ENCODE peak calls at places on chromosomes 7 and 10, in ten cellular contexts. One of them, this sample, is unnamed.

GRCh38 chr7:4854916-4855315 is 6.9 kb downstream of the PAPOLB start:
- DNase-seq in mammary epithelial cell: no peak
- DNase-seq in upper lobe of right lung: no peak
- DNase-seq in pancreas: no peak
- DNase-seq in transverse colon: no peak
- DNase-seq in kidney: no peak
- DNase-seq in breast epithelium: no peak
- DNase-seq in thoracic aorta: no peak
- DNase-seq in upper lobe of left lung: no peak
- DNase-seq in left ventricle myocardium inferior: no peak
- DNase-seq in this sample: no peak

GRCh38 chr7:131328387-131329175 is 905 bp downstream of the MKLN1 start:
- DNase-seq in pancreas: no peak
- DNase-seq in upper lobe of right lung: no peak
- DNase-seq in kidney: no peak
- DNase-seq in breast epithelium: no peak
- DNase-seq in mammary epithelial cell: peak; percentile 26
- DNase-seq in upper lobe of left lung: no peak
- DNase-seq in thoracic aorta: no peak
- DNase-seq in left ventricle myocardium inferior: no peak
- DNase-seq in transverse colon: no peak
- DNase-seq in this sample: no peak

GRCh38 chr10:43667317-43667731 is 18.6 kb upstream of the ZNF32 start:
- DNase-seq in upper lobe of right lung: no peak
- DNase-seq in thoracic aorta: no peak
- DNase-seq in mammary epithelial cell: no peak
- DNase-seq in upper lobe of left lung: no peak
- DNase-seq in kidney: no peak
- DNase-seq in pancreas: no peak
- DNase-seq in transverse colon: no peak
- DNase-seq in breast epithelium: no peak
- DNase-seq in left ventricle myocardium inferior: no peak
- DNase-seq in this sample: no peak

GRCh38 chr10:21095073-21095472 is 198.0 kb upstream of the NEBL start:
- DNase-seq in transverse colon: no peak
- DNase-seq in kidney: no peak
- DNase-seq in mammary epithelial cell: no peak
- DNase-seq in breast epithelium: no peak
- DNase-seq in upper lobe of left lung: no peak
- DNase-seq in thoracic aorta: no peak
- DNase-seq in upper lobe of right lung: no peak
- DNase-seq in left ventricle myocardium inferior: no peak
- DNase-seq in pancreas: no peak
- DNase-seq in this sample: no peak

GRCh38 chr7:100080895-100081534 is 508 bp downstream of the ZNF3 start:
- DNase-seq in breast epithelium: no peak
- DNase-seq in thoracic aorta: no peak
- DNase-seq in mammary epithelial cell: no peak
- DNase-seq in transverse colon: no peak
- DNase-seq in upper lobe of left lung: no peak
- DNase-seq in pancreas: no peak
- DNase-seq in upper lobe of right lung: no peak
- DNase-seq in left ventricle myocardium inferior: no peak
- DNase-seq in kidney: no peak
- DNase-seq in this sample: no peak

GRCh38 chr10:18545626-18546025 is 105.8 kb downstream of the NSUN6 start:
- DNase-seq in breast epithelium: no peak
- DNase-seq in kidney: no peak
- DNase-seq in left ventricle myocardium inferior: no peak
- DNase-seq in thoracic aorta: no peak
- DNase-seq in upper lobe of right lung: no peak
- DNase-seq in transverse colon: no peak
- DNase-seq in pancreas: no peak
- DNase-seq in mammary epithelial cell: no peak
- DNase-seq in upper lobe of left lung: no peak
- DNase-seq in this sample: no peak

GRCh38 chr10:94212876-94213595 is 149.7 kb downstream of the NOC3L start:
- DNase-seq in pancreas: no peak
- DNase-seq in upper lobe of right lung: no peak
- DNase-seq in mammary epithelial cell: no peak
- DNase-seq in breast epithelium: no peak
- DNase-seq in thoracic aorta: no peak
- DNase-seq in transverse colon: peak; percentile 14
- DNase-seq in upper lobe of left lung: no peak
- DNase-seq in kidney: no peak
- DNase-seq in left ventricle myocardium inferior: no peak
- DNase-seq in this sample: peak; percentile 60

GRCh38 chr10:97534746-97535367 is 36.1 kb downstream of the UBTD1 start:
- DNase-seq in transverse colon: no peak
- DNase-seq in upper lobe of left lung: peak; percentile 36
- DNase-seq in breast epithelium: no peak
- DNase-seq in upper lobe of right lung: no peak
- DNase-seq in kidney: no peak
- DNase-seq in thoracic aorta: no peak
- DNase-seq in mammary epithelial cell: no peak
- DNase-seq in left ventricle myocardium inferior: no peak
- DNase-seq in pancreas: no peak
- DNase-seq in this sample: no peak

GRCh38 chr7:97732567-97733275 is 835 bp downstream of the TAC1 start:
- DNase-seq in left ventricle myocardium inferior: no peak
- DNase-seq in kidney: peak; percentile 65
- DNase-seq in thoracic aorta: no peak
- DNase-seq in mammary epithelial cell: no peak
- DNase-seq in pancreas: peak; percentile 41
- DNase-seq in upper lobe of left lung: no peak
- DNase-seq in upper lobe of right lung: no peak
- DNase-seq in breast epithelium: no peak
- DNase-seq in transverse colon: no peak
- DNase-seq in this sample: no peak

GRCh38 chr7:81159402-81159801 is 240.6 kb upstream of the SEMA3C start:
- DNase-seq in left ventricle myocardium inferior: no peak
- DNase-seq in upper lobe of right lung: no peak
- DNase-seq in kidney: no peak
- DNase-seq in transverse colon: no peak
- DNase-seq in breast epithelium: no peak
- DNase-seq in pancreas: no peak
- DNase-seq in upper lobe of left lung: no peak
- DNase-seq in thoracic aorta: no peak
- DNase-seq in mammary epithelial cell: peak; percentile 77
- DNase-seq in this sample: no peak

GRCh38 chr7:50205011-50205410 is 99.5 kb upstream of the IKZF1 start:
- DNase-seq in mammary epithelial cell: no peak
- DNase-seq in left ventricle myocardium inferior: no peak
- DNase-seq in kidney: no peak
- DNase-seq in thoracic aorta: no peak
- DNase-seq in pancreas: no peak
- DNase-seq in breast epithelium: no peak
- DNase-seq in transverse colon: no peak
- DNase-seq in upper lobe of left lung: no peak
- DNase-seq in upper lobe of right lung: no peak
- DNase-seq in this sample: no peak

GRCh38 chr10:75460059-75460458 is 28.6 kb downstream of the LRMDA start:
- DNase-seq in kidney: no peak
- DNase-seq in breast epithelium: no peak
- DNase-seq in upper lobe of right lung: no peak
- DNase-seq in mammary epithelial cell: no peak
- DNase-seq in transverse colon: no peak
- DNase-seq in pancreas: no peak
- DNase-seq in upper lobe of left lung: no peak
- DNase-seq in thoracic aorta: no peak
- DNase-seq in left ventricle myocardium inferior: no peak
- DNase-seq in this sample: no peak

GRCh38 chr7:151891182-151891581 is 14.3 kb upstream of the PRKAG2 start:
- DNase-seq in mammary epithelial cell: no peak
- DNase-seq in thoracic aorta: no peak
- DNase-seq in kidney: no peak
- DNase-seq in transverse colon: peak; percentile 41
- DNase-seq in left ventricle myocardium inferior: no peak
- DNase-seq in upper lobe of right lung: no peak
- DNase-seq in breast epithelium: no peak
- DNase-seq in pancreas: no peak
- DNase-seq in upper lobe of left lung: no peak
- DNase-seq in this sample: peak; percentile 13

DNA sequence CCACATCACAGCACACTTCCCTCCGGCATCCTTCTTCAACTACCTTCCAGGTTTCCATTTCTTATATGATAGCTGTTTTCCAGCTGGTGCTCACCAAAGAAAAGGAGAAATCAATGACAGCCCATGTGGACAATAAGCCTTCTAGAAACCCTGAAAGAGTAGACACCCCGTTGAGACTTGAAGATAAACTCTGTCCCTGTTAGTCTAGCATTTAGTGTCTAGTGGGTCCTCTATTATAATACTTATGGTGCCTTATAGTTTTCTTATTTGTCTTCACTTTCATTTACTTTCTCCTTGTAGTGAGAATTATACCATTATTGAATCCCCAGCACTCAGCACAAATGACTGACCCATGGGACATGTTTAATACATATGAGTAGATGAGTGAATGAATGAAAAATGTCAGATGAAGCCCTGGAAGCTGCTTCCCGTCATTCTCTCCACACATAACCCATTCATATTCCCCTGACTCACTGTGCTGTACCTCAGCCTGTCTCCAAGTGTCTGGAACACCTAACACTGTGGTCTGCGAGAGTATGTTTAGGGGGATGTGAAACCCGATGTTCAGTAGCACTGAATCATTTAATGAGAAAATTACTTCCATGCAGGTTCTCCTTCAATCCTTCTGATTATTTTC is 377.6 kb downstream of the GPR158 start:
- DNase-seq in pancreas: no peak
- DNase-seq in upper lobe of right lung: no peak
- DNase-seq in mammary epithelial cell: peak; percentile 35
- DNase-seq in left ventricle myocardium inferior: no peak
- DNase-seq in breast epithelium: no peak
- DNase-seq in transverse colon: no peak
- DNase-seq in kidney: no peak
- DNase-seq in thoracic aorta: no peak
- DNase-seq in upper lobe of left lung: no peak
- DNase-seq in this sample: no peak
- H3K4me3 ChIP-seq in pancreas: no peak overlapping the region
- H3K4me3 ChIP-seq in upper lobe of right lung: no peak overlapping the region
- H3K4me3 ChIP-seq in mammary epithelial cell: no peak overlapping the region
- H3K4me3 ChIP-seq in left ventricle myocardium inferior: no peak overlapping the region
- H3K4me3 ChIP-seq in breast epithelium: no peak overlapping the region
- H3K4me3 ChIP-seq in transverse colon: no peak overlapping the region
- H3K4me3 ChIP-seq in kidney: no peak overlapping the region
- H3K4me3 ChIP-seq in thoracic aorta: no peak overlapping the region
- H3K4me3 ChIP-seq in upper lobe of left lung: no peak overlapping the region
- H3K4me3 ChIP-seq in this sample: no peak overlapping the region

GRCh38 chr7:158746957-158747356 is 42.4 kb upstream of the NCAPG2 start:
- DNase-seq in mammary epithelial cell: no peak
- DNase-seq in transverse colon: no peak
- DNase-seq in pancreas: no peak
- DNase-seq in kidney: no peak
- DNase-seq in breast epithelium: no peak
- DNase-seq in upper lobe of left lung: no peak
- DNase-seq in upper lobe of right lung: no peak
- DNase-seq in thoracic aorta: no peak
- DNase-seq in left ventricle myocardium inferior: no peak
- DNase-seq in this sample: no peak
- H3K36me3 ChIP-seq in mammary epithelial cell: peaks cover 36% of the 10 kb centered on the region
- H3K36me3 ChIP-seq in transverse colon: peaks cover 1% of the 10 kb centered on the region
- H3K36me3 ChIP-seq in pancreas: peaks cover 29% of the 10 kb centered on the region
- H3K36me3 ChIP-seq in kidney: peaks cover 12% of the 10 kb centered on the region
- H3K36me3 ChIP-seq in breast epithelium: peaks cover 8% of the 10 kb centered on the region
- H3K36me3 ChIP-seq in upper lobe of left lung: peaks cover 89% of the 10 kb centered on the region
- H3K36me3 ChIP-seq in upper lobe of right lung: peaks cover 90% of the 10 kb centered on the region
- H3K36me3 ChIP-seq in thoracic aorta: peaks cover 64% of the 10 kb centered on the region
- H3K36me3 ChIP-seq in left ventricle myocardium inferior: peaks cover 59% of the 10 kb centered on the region
- H3K36me3 ChIP-seq in this sample: peaks cover 72% of the 10 kb centered on the region

GRCh38 chr7:46357851-46358250 is 436.8 kb upstream of the IGFBP3 start:
- DNase-seq in thoracic aorta: no peak
- DNase-seq in kidney: no peak
- DNase-seq in mammary epithelial cell: no peak
- DNase-seq in left ventricle myocardium inferior: no peak
- DNase-seq in transverse colon: no peak
- DNase-seq in pancreas: no peak
- DNase-seq in upper lobe of right lung: no peak
- DNase-seq in breast epithelium: no peak
- DNase-seq in upper lobe of left lung: no peak
- DNase-seq in this sample: no peak

GRCh38 chr7:46355331-46355730 is 434.3 kb upstream of the IGFBP3 start:
- DNase-seq in thoracic aorta: no peak
- DNase-seq in pancreas: no peak
- DNase-seq in left ventricle myocardium inferior: no peak
- DNase-seq in mammary epithelial cell: no peak
- DNase-seq in transverse colon: no peak
- DNase-seq in upper lobe of right lung: no peak
- DNase-seq in breast epithelium: no peak
- DNase-seq in kidney: no peak
- DNase-seq in upper lobe of left lung: no peak
- DNase-seq in this sample: no peak

GRCh38 chr7:46357290-46357689 is 436.2 kb upstream of the IGFBP3 start:
- DNase-seq in kidney: no peak
- DNase-seq in transverse colon: no peak
- DNase-seq in upper lobe of left lung: no peak
- DNase-seq in mammary epithelial cell: no peak
- DNase-seq in breast epithelium: no peak
- DNase-seq in pancreas: no peak
- DNase-seq in upper lobe of right lung: no peak
- DNase-seq in left ventricle myocardium inferior: no peak
- DNase-seq in thoracic aorta: no peak
- DNase-seq in this sample: no peak

GRCh38 chr7:46360255-46360654 is 439.2 kb upstream of the IGFBP3 start:
- DNase-seq in upper lobe of left lung: no peak
- DNase-seq in thoracic aorta: no peak
- DNase-seq in upper lobe of right lung: no peak
- DNase-seq in left ventricle myocardium inferior: no peak
- DNase-seq in mammary epithelial cell: no peak
- DNase-seq in breast epithelium: no peak
- DNase-seq in transverse colon: no peak
- DNase-seq in pancreas: no peak
- DNase-seq in kidney: no peak
- DNase-seq in this sample: no peak

DNA sequence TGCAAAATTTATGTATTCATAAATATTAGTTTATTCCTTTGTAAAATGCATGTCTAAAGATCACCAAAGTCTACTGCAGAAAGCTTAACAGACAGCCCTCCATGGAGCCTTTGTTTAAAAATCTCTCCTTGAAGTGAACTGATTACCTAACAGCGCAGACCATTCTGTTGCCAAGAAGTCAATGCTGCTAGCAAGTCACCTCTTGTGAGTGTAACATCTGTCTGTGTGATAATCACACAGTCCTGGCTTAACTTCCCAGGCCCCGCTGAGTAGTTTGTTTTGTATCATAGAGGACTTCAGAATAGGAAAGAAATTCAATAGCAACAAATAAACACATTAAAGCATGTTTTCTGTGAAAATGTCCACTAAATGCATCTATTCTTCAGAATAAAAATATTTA is 435.3 kb upstream of the IGFBP3 start:
- DNase-seq in transverse colon: no peak
- DNase-seq in thoracic aorta: no peak
- DNase-seq in left ventricle myocardium inferior: no peak
- DNase-seq in pancreas: no peak
- DNase-seq in breast epithelium: no peak
- DNase-seq in kidney: no peak
- DNase-seq in upper lobe of left lung: no peak
- DNase-seq in upper lobe of right lung: no peak
- DNase-seq in mammary epithelial cell: no peak
- DNase-seq in this sample: no peak
- TF ChIP-seq CTCF in transverse colon: no peak
- TF ChIP-seq CTCF in thoracic aorta: no peak
- TF ChIP-seq CTCF in left ventricle myocardium inferior: no peak
- TF ChIP-seq CTCF in pancreas: no peak
- TF ChIP-seq CTCF in breast epithelium: no peak
- TF ChIP-seq CTCF in kidney: no peak
- TF ChIP-seq CTCF in upper lobe of left lung: no peak
- TF ChIP-seq CTCF in upper lobe of right lung: no peak
- TF ChIP-seq CTCF in mammary epithelial cell: no peak
- TF ChIP-seq CTCF in this sample: no peak

GRCh38 chr7:27191716-27192545 is 6.9 kb upstream of the HOXA11 start:
- DNase-seq in breast epithelium: no peak
- DNase-seq in thoracic aorta: no peak
- DNase-seq in pancreas: no peak
- DNase-seq in upper lobe of left lung: no peak
- DNase-seq in mammary epithelial cell: no peak
- DNase-seq in transverse colon: peak; percentile 48
- DNase-seq in left ventricle myocardium inferior: no peak
- DNase-seq in kidney: peak; percentile 72
- DNase-seq in upper lobe of right lung: peak; percentile 61
- DNase-seq in this sample: peak; percentile 22
- H3K4me3 ChIP-seq in breast epithelium: peak overlapping the region; percentile 61
- H3K4me3 ChIP-seq in thoracic aorta: peak overlapping the region; percentile 53
- H3K4me3 ChIP-seq in pancreas: peak overlapping the region; percentile 20
- H3K4me3 ChIP-seq in upper lobe of left lung: peak overlapping the region; percentile 22
- H3K4me3 ChIP-seq in mammary epithelial cell: peak overlapping the region; percentile 27
- H3K4me3 ChIP-seq in transverse colon: peak overlapping the region; percentile 59
- H3K4me3 ChIP-seq in left ventricle myocardium inferior: peak overlapping the region; percentile 54
- H3K4me3 ChIP-seq in kidney: no peak overlapping the region
- H3K4me3 ChIP-seq in upper lobe of right lung: no peak overlapping the region
- H3K4me3 ChIP-seq in this sample: peak overlapping the region; percentile 42

This sample was measured in tibial artery.